ENCODE peak calls at places on chromosomes 4 and X, in nine cellular contexts. One of them, this sample, is unnamed.

GRCh38 chrX:42714981-42715688 is 62.8 kb downstream of the PPP1R2C start:
- DNase-seq in iris pigment epithelial cell: peak; percentile 2
- DNase-seq in hypothalamus: peak; percentile 6
- DNase-seq in dorsolateral prefrontal cortex: peak; percentile 75
- DNase-seq in HEK293T: peak; percentile 52
- DNase-seq in neuronal stem cell: peak; percentile 0
- DNase-seq in activated CD4-positive, CD25-positive, alpha-beta regulatory T cell: peak; percentile 9
- DNase-seq in A549: peak; percentile 20
- DNase-seq in activated CD4-positive, alpha-beta T cell treated with anti-CD3 and anti-CD28 coated beads, Interleukin-2, amount 50 U/mL, for 48 hours: peak; percentile 40
- DNase-seq in this sample: no peak

GRCh38 chr4:127686656-127687055 is 43.5 kb upstream of the SLC25A31 start:
- DNase-seq in HEK293T: no peak
- DNase-seq in dorsolateral prefrontal cortex: no peak
- DNase-seq in activated CD4-positive, CD25-positive, alpha-beta regulatory T cell: no peak
- DNase-seq in iris pigment epithelial cell: peak; percentile 47
- DNase-seq in A549: no peak
- DNase-seq in hypothalamus: no peak
- DNase-seq in activated CD4-positive, alpha-beta T cell treated with anti-CD3 and anti-CD28 coated beads, Interleukin-2, amount 50 U/mL, for 48 hours: no peak
- DNase-seq in neuronal stem cell: no peak
- DNase-seq in this sample: no peak

GRCh38 chrX:17441965-17442364 is 67.0 kb downstream of the NHS start:
- DNase-seq in activated CD4-positive, CD25-positive, alpha-beta regulatory T cell: no peak
- DNase-seq in A549: no peak
- DNase-seq in hypothalamus: no peak
- DNase-seq in activated CD4-positive, alpha-beta T cell treated with anti-CD3 and anti-CD28 coated beads, Interleukin-2, amount 50 U/mL, for 48 hours: no peak
- DNase-seq in neuronal stem cell: no peak
- DNase-seq in dorsolateral prefrontal cortex: no peak
- DNase-seq in iris pigment epithelial cell: peak; percentile 41
- DNase-seq in HEK293T: no peak
- DNase-seq in this sample: no peak

GRCh38 chr4:106149026-106149425 is 167.0 kb downstream of the TBCK start:
- DNase-seq in activated CD4-positive, alpha-beta T cell treated with anti-CD3 and anti-CD28 coated beads, Interleukin-2, amount 50 U/mL, for 48 hours: no peak
- DNase-seq in HEK293T: no peak
- DNase-seq in hypothalamus: no peak
- DNase-seq in neuronal stem cell: no peak
- DNase-seq in A549: no peak
- DNase-seq in iris pigment epithelial cell: peak; percentile 6
- DNase-seq in dorsolateral prefrontal cortex: no peak
- DNase-seq in activated CD4-positive, CD25-positive, alpha-beta regulatory T cell: no peak
- DNase-seq in this sample: no peak

GRCh38 chr4:185115827-185116232 is 27.2 kb upstream of the SLC25A4 start:
- DNase-seq in activated CD4-positive, CD25-positive, alpha-beta regulatory T cell: no peak
- DNase-seq in iris pigment epithelial cell: peak; percentile 90
- DNase-seq in hypothalamus: no peak
- DNase-seq in activated CD4-positive, alpha-beta T cell treated with anti-CD3 and anti-CD28 coated beads, Interleukin-2, amount 50 U/mL, for 48 hours: no peak
- DNase-seq in dorsolateral prefrontal cortex: no peak
- DNase-seq in HEK293T: peak; percentile 66
- DNase-seq in A549: no peak
- DNase-seq in neuronal stem cell: no peak
- DNase-seq in this sample: no peak

GRCh38 chr4:87229979-87230378 is 9.6 kb upstream of the KLHL8 start:
- DNase-seq in dorsolateral prefrontal cortex: no peak
- DNase-seq in neuronal stem cell: no peak
- DNase-seq in HEK293T: no peak
- DNase-seq in iris pigment epithelial cell: no peak
- DNase-seq in A549: no peak
- DNase-seq in activated CD4-positive, CD25-positive, alpha-beta regulatory T cell: no peak
- DNase-seq in activated CD4-positive, alpha-beta T cell treated with anti-CD3 and anti-CD28 coated beads, Interleukin-2, amount 50 U/mL, for 48 hours: no peak
- DNase-seq in hypothalamus: no peak
- DNase-seq in this sample: no peak

GRCh38 chr4:142231787-142232186 is 595.4 kb downstream of the IL15 start:
- DNase-seq in iris pigment epithelial cell: no peak
- DNase-seq in hypothalamus: no peak
- DNase-seq in activated CD4-positive, alpha-beta T cell treated with anti-CD3 and anti-CD28 coated beads, Interleukin-2, amount 50 U/mL, for 48 hours: no peak
- DNase-seq in neuronal stem cell: no peak
- DNase-seq in dorsolateral prefrontal cortex: no peak
- DNase-seq in activated CD4-positive, CD25-positive, alpha-beta regulatory T cell: no peak
- DNase-seq in HEK293T: no peak
- DNase-seq in A549: no peak
- DNase-seq in this sample: no peak

GRCh38 chr4:153095448-153096204 is 108.6 kb upstream of the TRIM2 start:
- DNase-seq in HEK293T: no peak
- DNase-seq in hypothalamus: no peak
- DNase-seq in neuronal stem cell: no peak
- DNase-seq in A549: no peak
- DNase-seq in activated CD4-positive, alpha-beta T cell treated with anti-CD3 and anti-CD28 coated beads, Interleukin-2, amount 50 U/mL, for 48 hours: no peak
- DNase-seq in activated CD4-positive, CD25-positive, alpha-beta regulatory T cell: no peak
- DNase-seq in dorsolateral prefrontal cortex: no peak
- DNase-seq in iris pigment epithelial cell: no peak
- DNase-seq in this sample: no peak

GRCh38 chrX:27715610-27716009 is 92.2 kb upstream of the MAGEB10 start:
- DNase-seq in iris pigment epithelial cell: peak; percentile 1
- DNase-seq in activated CD4-positive, CD25-positive, alpha-beta regulatory T cell: no peak
- DNase-seq in activated CD4-positive, alpha-beta T cell treated with anti-CD3 and anti-CD28 coated beads, Interleukin-2, amount 50 U/mL, for 48 hours: no peak
- DNase-seq in hypothalamus: no peak
- DNase-seq in dorsolateral prefrontal cortex: no peak
- DNase-seq in neuronal stem cell: no peak
- DNase-seq in A549: no peak
- DNase-seq in HEK293T: no peak
- DNase-seq in this sample: no peak

GRCh38 chr4:105594094-105595010 is 41.9 kb downstream of the ARHGEF38 start:
- DNase-seq in hypothalamus: no peak
- DNase-seq in activated CD4-positive, CD25-positive, alpha-beta regulatory T cell: no peak
- DNase-seq in iris pigment epithelial cell: no peak
- DNase-seq in HEK293T: no peak
- DNase-seq in A549: no peak
- DNase-seq in dorsolateral prefrontal cortex: no peak
- DNase-seq in neuronal stem cell: no peak
- DNase-seq in activated CD4-positive, alpha-beta T cell treated with anti-CD3 and anti-CD28 coated beads, Interleukin-2, amount 50 U/mL, for 48 hours: no peak
- DNase-seq in this sample: no peak

GRCh38 chr4:23219779-23220408 is 527.2 kb downstream of the GBA3 start:
- DNase-seq in HEK293T: no peak
- DNase-seq in hypothalamus: no peak
- DNase-seq in activated CD4-positive, CD25-positive, alpha-beta regulatory T cell: no peak
- DNase-seq in A549: no peak
- DNase-seq in dorsolateral prefrontal cortex: no peak
- DNase-seq in neuronal stem cell: no peak
- DNase-seq in activated CD4-positive, alpha-beta T cell treated with anti-CD3 and anti-CD28 coated beads, Interleukin-2, amount 50 U/mL, for 48 hours: no peak
- DNase-seq in iris pigment epithelial cell: no peak
- DNase-seq in this sample: no peak

GRCh38 chr4:109998867-109999303 is 86.2 kb downstream of the EGF start:
- DNase-seq in neuronal stem cell: peak; percentile 64
- DNase-seq in iris pigment epithelial cell: peak; percentile 58
- DNase-seq in activated CD4-positive, CD25-positive, alpha-beta regulatory T cell: peak; percentile 1
- DNase-seq in HEK293T: peak; percentile 50
- DNase-seq in A549: peak; percentile 37
- DNase-seq in hypothalamus: no peak
- DNase-seq in activated CD4-positive, alpha-beta T cell treated with anti-CD3 and anti-CD28 coated beads, Interleukin-2, amount 50 U/mL, for 48 hours: no peak
- DNase-seq in dorsolateral prefrontal cortex: no peak
- DNase-seq in this sample: peak; percentile 19

GRCh38 chrX:118522230-118522926 is 26.8 kb downstream of the DOCK11 start:
- DNase-seq in hypothalamus: no peak
- DNase-seq in activated CD4-positive, alpha-beta T cell treated with anti-CD3 and anti-CD28 coated beads, Interleukin-2, amount 50 U/mL, for 48 hours: no peak
- DNase-seq in dorsolateral prefrontal cortex: no peak
- DNase-seq in neuronal stem cell: no peak
- DNase-seq in HEK293T: no peak
- DNase-seq in A549: no peak
- DNase-seq in activated CD4-positive, CD25-positive, alpha-beta regulatory T cell: no peak
- DNase-seq in iris pigment epithelial cell: peak; percentile 29
- DNase-seq in this sample: no peak

GRCh38 chr4:61210186-61210939 is 10.2 kb downstream of the ADGRL3 start:
- DNase-seq in HEK293T: peak; percentile 9
- DNase-seq in hypothalamus: no peak
- DNase-seq in activated CD4-positive, CD25-positive, alpha-beta regulatory T cell: no peak
- DNase-seq in iris pigment epithelial cell: no peak
- DNase-seq in A549: no peak
- DNase-seq in neuronal stem cell: peak; percentile 86
- DNase-seq in activated CD4-positive, alpha-beta T cell treated with anti-CD3 and anti-CD28 coated beads, Interleukin-2, amount 50 U/mL, for 48 hours: no peak
- DNase-seq in dorsolateral prefrontal cortex: no peak
- DNase-seq in this sample: no peak

GRCh38 chr4:42513748-42514490 is 116.6 kb downstream of the SHISA3 start:
- DNase-seq in activated CD4-positive, alpha-beta T cell treated with anti-CD3 and anti-CD28 coated beads, Interleukin-2, amount 50 U/mL, for 48 hours: no peak
- DNase-seq in A549: no peak
- DNase-seq in dorsolateral prefrontal cortex: no peak
- DNase-seq in activated CD4-positive, CD25-positive, alpha-beta regulatory T cell: no peak
- DNase-seq in neuronal stem cell: no peak
- DNase-seq in hypothalamus: no peak
- DNase-seq in HEK293T: no peak
- DNase-seq in iris pigment epithelial cell: no peak
- DNase-seq in this sample: no peak

GRCh38 chr4:90095000-90095399 is 32.2 kb upstream of the CCSER1 start:
- DNase-seq in iris pigment epithelial cell: peak; percentile 27
- DNase-seq in activated CD4-positive, CD25-positive, alpha-beta regulatory T cell: no peak
- DNase-seq in hypothalamus: no peak
- DNase-seq in HEK293T: no peak
- DNase-seq in dorsolateral prefrontal cortex: no peak
- DNase-seq in activated CD4-positive, alpha-beta T cell treated with anti-CD3 and anti-CD28 coated beads, Interleukin-2, amount 50 U/mL, for 48 hours: no peak
- DNase-seq in neuronal stem cell: peak; percentile 21
- DNase-seq in A549: no peak
- DNase-seq in this sample: no peak

GRCh38 chrX:141669689-141670088 is 28.9 kb downstream of the SPANXD start:
- DNase-seq in A549: no peak
- DNase-seq in activated CD4-positive, alpha-beta T cell treated with anti-CD3 and anti-CD28 coated beads, Interleukin-2, amount 50 U/mL, for 48 hours: no peak
- DNase-seq in HEK293T: no peak
- DNase-seq in neuronal stem cell: no peak
- DNase-seq in dorsolateral prefrontal cortex: no peak
- DNase-seq in activated CD4-positive, CD25-positive, alpha-beta regulatory T cell: no peak
- DNase-seq in hypothalamus: no peak
- DNase-seq in iris pigment epithelial cell: peak; percentile 11
- DNase-seq in this sample: no peak

GRCh38 chrX:153370293-153371055 is 30.7 kb downstream of the PNMA6E start:
- DNase-seq in hypothalamus: no peak
- DNase-seq in dorsolateral prefrontal cortex: no peak
- DNase-seq in activated CD4-positive, alpha-beta T cell treated with anti-CD3 and anti-CD28 coated beads, Interleukin-2, amount 50 U/mL, for 48 hours: peak; percentile 16
- DNase-seq in A549: no peak
- DNase-seq in activated CD4-positive, CD25-positive, alpha-beta regulatory T cell: no peak
- DNase-seq in neuronal stem cell: no peak
- DNase-seq in HEK293T: no peak
- DNase-seq in iris pigment epithelial cell: peak; percentile 34
- DNase-seq in this sample: no peak

GRCh38 chr4:17957689-17958088 is 63.9 kb downstream of the LCORL start:
- DNase-seq in hypothalamus: no peak
- DNase-seq in dorsolateral prefrontal cortex: no peak
- DNase-seq in activated CD4-positive, CD25-positive, alpha-beta regulatory T cell: no peak
- DNase-seq in A549: no peak
- DNase-seq in HEK293T: no peak
- DNase-seq in iris pigment epithelial cell: peak; percentile 39
- DNase-seq in activated CD4-positive, alpha-beta T cell treated with anti-CD3 and anti-CD28 coated beads, Interleukin-2, amount 50 U/mL, for 48 hours: no peak
- DNase-seq in neuronal stem cell: no peak
- DNase-seq in this sample: no peak

GRCh38 chrX:123830309-123830708 is 29.5 kb upstream of the XIAP start:
- DNase-seq in iris pigment epithelial cell: peak; percentile 40
- DNase-seq in activated CD4-positive, alpha-beta T cell treated with anti-CD3 and anti-CD28 coated beads, Interleukin-2, amount 50 U/mL, for 48 hours: peak; percentile 51
- DNase-seq in hypothalamus: no peak
- DNase-seq in neuronal stem cell: no peak
- DNase-seq in activated CD4-positive, CD25-positive, alpha-beta regulatory T cell: no peak
- DNase-seq in dorsolateral prefrontal cortex: no peak
- DNase-seq in A549: peak; percentile 81
- DNase-seq in HEK293T: no peak
- DNase-seq in this sample: no peak

GRCh38 chr4:171639540-171639939 is 173.7 kb upstream of the GALNTL6 start:
- DNase-seq in activated CD4-positive, CD25-positive, alpha-beta regulatory T cell: no peak
- DNase-seq in activated CD4-positive, alpha-beta T cell treated with anti-CD3 and anti-CD28 coated beads, Interleukin-2, amount 50 U/mL, for 48 hours: no peak
- DNase-seq in dorsolateral prefrontal cortex: no peak
- DNase-seq in HEK293T: no peak
- DNase-seq in hypothalamus: no peak
- DNase-seq in iris pigment epithelial cell: no peak
- DNase-seq in neuronal stem cell: no peak
- DNase-seq in A549: no peak
- DNase-seq in this sample: no peak

GRCh38 chr4:14810568-14810967 is 191.7 kb upstream of the CPEB2 start:
- DNase-seq in A549: no peak
- DNase-seq in HEK293T: no peak
- DNase-seq in hypothalamus: no peak
- DNase-seq in neuronal stem cell: no peak
- DNase-seq in activated CD4-positive, alpha-beta T cell treated with anti-CD3 and anti-CD28 coated beads, Interleukin-2, amount 50 U/mL, for 48 hours: no peak
- DNase-seq in dorsolateral prefrontal cortex: no peak
- DNase-seq in iris pigment epithelial cell: no peak
- DNase-seq in activated CD4-positive, CD25-positive, alpha-beta regulatory T cell: no peak
- DNase-seq in this sample: no peak

GRCh38 chr4:140109626-140110213 is 44.3 kb downstream of the MAML3 start:
- DNase-seq in activated CD4-positive, alpha-beta T cell treated with anti-CD3 and anti-CD28 coated beads, Interleukin-2, amount 50 U/mL, for 48 hours: no peak
- DNase-seq in hypothalamus: no peak
- DNase-seq in HEK293T: no peak
- DNase-seq in activated CD4-positive, CD25-positive, alpha-beta regulatory T cell: no peak
- DNase-seq in iris pigment epithelial cell: no peak
- DNase-seq in dorsolateral prefrontal cortex: no peak
- DNase-seq in neuronal stem cell: peak; percentile 48
- DNase-seq in A549: no peak
- DNase-seq in this sample: no peak

GRCh38 chr4:188971125-188971524 is 831.9 kb downstream of the TRIML1 start:
- DNase-seq in dorsolateral prefrontal cortex: no peak
- DNase-seq in activated CD4-positive, CD25-positive, alpha-beta regulatory T cell: no peak
- DNase-seq in activated CD4-positive, alpha-beta T cell treated with anti-CD3 and anti-CD28 coated beads, Interleukin-2, amount 50 U/mL, for 48 hours: no peak
- DNase-seq in neuronal stem cell: no peak
- DNase-seq in hypothalamus: no peak
- DNase-seq in iris pigment epithelial cell: peak; percentile 42
- DNase-seq in HEK293T: no peak
- DNase-seq in A549: no peak
- DNase-seq in this sample: no peak

GRCh38 chr4:85520765-85521749 is 46.1 kb downstream of the ARHGAP24 start:
- DNase-seq in activated CD4-positive, alpha-beta T cell treated with anti-CD3 and anti-CD28 coated beads, Interleukin-2, amount 50 U/mL, for 48 hours: no peak
- DNase-seq in neuronal stem cell: no peak
- DNase-seq in iris pigment epithelial cell: peak; percentile 32
- DNase-seq in hypothalamus: no peak
- DNase-seq in activated CD4-positive, CD25-positive, alpha-beta regulatory T cell: no peak
- DNase-seq in HEK293T: no peak
- DNase-seq in dorsolateral prefrontal cortex: no peak
- DNase-seq in A549: no peak
- DNase-seq in this sample: no peak

GRCh38 chrX:13387656-13388421 is 68.0 kb upstream of the ATXN3L start:
- DNase-seq in A549: no peak
- DNase-seq in activated CD4-positive, alpha-beta T cell treated with anti-CD3 and anti-CD28 coated beads, Interleukin-2, amount 50 U/mL, for 48 hours: peak; percentile 6
- DNase-seq in iris pigment epithelial cell: peak; percentile 60
- DNase-seq in dorsolateral prefrontal cortex: no peak
- DNase-seq in HEK293T: no peak
- DNase-seq in activated CD4-positive, CD25-positive, alpha-beta regulatory T cell: no peak
- DNase-seq in hypothalamus: no peak
- DNase-seq in neuronal stem cell: no peak
- DNase-seq in this sample: no peak

GRCh38 chr4:99679204-99679603 is 21.6 kb upstream of the C4orf54 start:
- DNase-seq in HEK293T: no peak
- DNase-seq in dorsolateral prefrontal cortex: no peak
- DNase-seq in iris pigment epithelial cell: no peak
- DNase-seq in neuronal stem cell: no peak
- DNase-seq in activated CD4-positive, CD25-positive, alpha-beta regulatory T cell: no peak
- DNase-seq in hypothalamus: no peak
- DNase-seq in activated CD4-positive, alpha-beta T cell treated with anti-CD3 and anti-CD28 coated beads, Interleukin-2, amount 50 U/mL, for 48 hours: no peak
- DNase-seq in A549: no peak
- DNase-seq in this sample: no peak

GRCh38 chrX:122555925-122556324 is 628.2 kb upstream of the GRIA3 start:
- DNase-seq in activated CD4-positive, CD25-positive, alpha-beta regulatory T cell: no peak
- DNase-seq in A549: no peak
- DNase-seq in dorsolateral prefrontal cortex: no peak
- DNase-seq in iris pigment epithelial cell: no peak
- DNase-seq in hypothalamus: no peak
- DNase-seq in neuronal stem cell: no peak
- DNase-seq in activated CD4-positive, alpha-beta T cell treated with anti-CD3 and anti-CD28 coated beads, Interleukin-2, amount 50 U/mL, for 48 hours: no peak
- DNase-seq in HEK293T: no peak
- DNase-seq in this sample: no peak

GRCh38 chr4:113760094-113760851 is 1.3 kb downstream of the CAMK2D start:
- DNase-seq in A549: peak; percentile 7
- DNase-seq in dorsolateral prefrontal cortex: no peak
- DNase-seq in neuronal stem cell: no peak
- DNase-seq in HEK293T: peak; percentile 9
- DNase-seq in activated CD4-positive, CD25-positive, alpha-beta regulatory T cell: peak; percentile 0
- DNase-seq in hypothalamus: no peak
- DNase-seq in activated CD4-positive, alpha-beta T cell treated with anti-CD3 and anti-CD28 coated beads, Interleukin-2, amount 50 U/mL, for 48 hours: peak; percentile 58
- DNase-seq in iris pigment epithelial cell: peak; percentile 58
- DNase-seq in this sample: no peak

GRCh38 chr4:187321741-187322140 is 598.1 kb upstream of the FAT1 start:
- DNase-seq in dorsolateral prefrontal cortex: no peak
- DNase-seq in A549: no peak
- DNase-seq in hypothalamus: no peak
- DNase-seq in neuronal stem cell: no peak
- DNase-seq in HEK293T: no peak
- DNase-seq in activated CD4-positive, alpha-beta T cell treated with anti-CD3 and anti-CD28 coated beads, Interleukin-2, amount 50 U/mL, for 48 hours: no peak
- DNase-seq in iris pigment epithelial cell: peak; percentile 44
- DNase-seq in activated CD4-positive, CD25-positive, alpha-beta regulatory T cell: no peak
- DNase-seq in this sample: no peak

GRCh38 chr4:985123-985830 is 1.6 kb upstream of the IDUA start:
- DNase-seq in hypothalamus: no peak
- DNase-seq in iris pigment epithelial cell: no peak
- DNase-seq in A549: peak; percentile 46
- DNase-seq in neuronal stem cell: no peak
- DNase-seq in activated CD4-positive, CD25-positive, alpha-beta regulatory T cell: peak; percentile 43
- DNase-seq in dorsolateral prefrontal cortex: no peak
- DNase-seq in activated CD4-positive, alpha-beta T cell treated with anti-CD3 and anti-CD28 coated beads, Interleukin-2, amount 50 U/mL, for 48 hours: peak; percentile 83
- DNase-seq in HEK293T: peak; percentile 73
- DNase-seq in this sample: peak; percentile 97